ENCODE peak calls at places on chromosomes 5 and 9, in eight cellular contexts. E is astrocyte, T is dorsolateral prefrontal cortex, N is HCT116, M is Panc1, Z is cardiac muscle cell, Q is GM23338, O is choroid plexus epithelial cell. L is an unnamed sample.

GRCh38 chr9:27436234-27436633 is 87.9 kb upstream of the IFNK start:
- DNase-seq in N (no peak), Z (no peak), M (no peak), O (peak; percentile 8), Q (no peak), E (no peak), T (no peak), L (no peak)

GRCh38 chr9:136385015-136385414 is 11.5 kb upstream of the CARD9 start:
- DNase-seq in Q (no peak), O (no peak), M (no peak), E (no peak), Z (no peak), T (no peak), N (no peak), L (no peak)

GRCh38 chr5:123814796-123815479 is 303.0 kb downstream of the CSNK1G3 start:
- DNase-seq in N (no peak), Z (peak; percentile 15), Q (peak; percentile 34), M (peak; percentile 45), T (no peak), O (peak; percentile 69), E (peak; percentile 63), L (peak; percentile 30)

GRCh38 chr9:72863456-72864094 is 89.3 kb downstream of the ALDH1A1 start:
- DNase-seq in Q (no peak), N (no peak), E (peak; percentile 48), M (no peak), T (no peak), Z (peak; percentile 26), O (no peak), L (no peak)

GRCh38 chr5:81212211-81212687 is 20.9 kb upstream of the CKMT2 start:
- DNase-seq in Z (no peak), O (no peak), Q (no peak), T (no peak), M (no peak), E (no peak), N (no peak), L (no peak)

GRCh38 chr9:78235296-78235770 is 542 bp upstream of the CEP78 start:
- DNase-seq in O (peak; percentile 69), T (no peak), E (peak; percentile 55), N (no peak), Q (no peak), M (no peak), Z (peak; percentile 38), L (peak; percentile 16)

GRCh38 chr5:113017891-113018635 is 41.5 kb downstream of the DCP2 start:
- DNase-seq in Z (peak; percentile 14), Q (no peak), E (peak; percentile 92), T (no peak), O (peak; percentile 77), N (no peak), M (no peak), L (no peak)

GRCh38 chr9:69027355-69028097 is 8.0 kb upstream of the FXN start:
- DNase-seq in T (no peak), Q (peak; percentile 85), N (peak; percentile 65), M (peak; percentile 33), O (peak; percentile 69), Z (peak; percentile 59), E (peak; percentile 16), L (peak; percentile 54)

GRCh38 chr5:132446621-132447020 is 44.0 kb downstream of the IRF1 start:
- DNase-seq in T (peak; percentile 44), Z (peak; percentile 94), Q (no peak), M (no peak), E (peak; percentile 51), N (no peak), O (peak; percentile 58), L (peak; percentile 83)

GRCh38 chr9:21684231-21684630 is 118.2 kb upstream of the MTAP start:
- DNase-seq in T (no peak), M (no peak), Z (no peak), O (no peak), Q (no peak), N (no peak), E (no peak), L (no peak)

GRCh38 chr9:72173080-72173479 is 23.8 kb downstream of the GDA start:
- DNase-seq in M (no peak), E (no peak), Z (no peak), N (no peak), O (no peak), Q (peak; percentile 14), T (no peak), L (no peak)

GRCh38 chr9:135769489-135770202 is 67.7 kb downstream of the KCNT1 start:
- DNase-seq in T (no peak), Q (no peak), O (no peak), N (no peak), M (no peak), E (no peak), Z (no peak), L (no peak)

DNA sequence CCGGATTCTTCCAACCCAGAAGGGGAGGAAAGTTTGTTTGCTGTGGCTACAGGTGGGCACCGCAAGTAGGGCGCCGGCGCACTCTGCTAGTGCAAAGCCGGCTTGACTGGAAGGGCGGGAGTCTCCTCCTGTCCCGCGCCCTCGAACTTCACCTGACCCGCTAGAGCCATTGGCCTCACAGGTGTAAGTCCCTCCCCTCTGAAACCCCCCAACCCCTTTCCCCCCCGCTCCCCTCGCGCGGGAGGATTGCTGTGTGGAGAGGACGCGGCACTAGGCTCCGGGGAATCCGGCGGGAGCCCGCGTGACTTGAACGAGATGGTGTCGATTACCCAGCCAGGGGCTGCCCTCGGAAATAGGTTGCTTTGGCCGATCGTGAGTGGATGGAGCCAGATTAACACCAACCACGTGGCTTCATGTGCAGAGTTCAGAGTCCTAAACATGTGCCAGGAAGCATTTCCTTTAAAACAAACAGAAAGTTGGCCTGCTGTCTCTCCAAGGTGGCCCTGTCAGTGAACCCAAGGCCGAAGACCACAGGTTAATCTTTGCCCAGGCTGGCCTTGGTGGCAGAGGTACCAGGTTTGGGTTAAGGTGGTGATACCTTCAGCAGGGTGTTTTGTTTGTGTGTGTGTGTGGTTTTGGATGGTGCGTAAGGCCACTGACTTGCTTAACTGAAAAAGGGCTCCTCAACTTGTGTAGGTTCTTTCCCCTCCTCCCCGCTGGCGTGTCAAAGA is 1.0 kb downstream of the IQGAP2 start:
- DNase-seq in T (no peak), O (peak; percentile 12), E (no peak), Q (peak; percentile 93), N (no peak), Z (no peak), M (no peak), L (no peak)
- TF ChIP-seq CTCF in T (no peak), O (no peak), E (no peak), Q (peak; percentile 75), N (no peak), Z (no peak), M (no peak), L (no peak)

GRCh38 chr9:127915801-127916664 is 808 bp downstream of the ST6GALNAC4 start:
- DNase-seq in T (no peak), Z (no peak), N (no peak), M (no peak), E (no peak), Q (no peak), O (no peak), L (no peak)

GRCh38 chr9:127917603-127918002 is 762 bp upstream of the ST6GALNAC4 start:
- DNase-seq in M (no peak), Q (no peak), Z (no peak), E (no peak), T (no peak), O (no peak), N (no peak), L (no peak)

GRCh38 chr9:127913682-127914081 is 3.2 kb downstream of the ST6GALNAC4 start:
- DNase-seq in T (no peak), N (no peak), Q (no peak), M (no peak), E (no peak), Z (no peak), O (no peak), L (no peak)

GRCh38 chr9:127916665-127917581 is at the start of gene ST6GALNAC4:
- DNase-seq in N (no peak), E (peak; percentile 66), Q (peak; percentile 92), O (peak; percentile 93), M (no peak), Z (peak; percentile 96), T (peak; percentile 94), L (peak; percentile 84)

DNA sequence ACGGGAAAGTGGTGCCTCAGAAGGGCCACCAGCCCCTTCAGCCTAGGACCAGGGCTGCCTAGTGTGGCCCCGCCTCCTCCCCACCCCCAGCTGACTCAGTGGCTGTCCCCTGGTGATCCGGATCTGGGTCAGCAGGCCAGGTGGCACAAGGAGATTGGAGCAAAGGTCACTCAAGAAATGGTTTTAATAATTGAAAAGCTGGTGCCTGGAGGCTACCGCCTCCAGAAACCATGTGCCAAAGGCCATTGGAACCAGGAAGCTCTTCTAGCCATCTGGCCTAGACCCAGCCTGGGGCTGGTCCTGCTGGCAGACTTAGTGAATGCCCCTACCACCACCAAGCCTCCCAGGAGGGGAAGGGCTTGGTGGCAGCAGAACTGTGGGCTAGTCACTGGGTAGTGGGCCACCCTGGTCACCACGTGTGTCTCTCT is 1.5 kb downstream of the ST6GALNAC4 start:
- DNase-seq in E (no peak), Z (no peak), O (no peak), Q (no peak), T (no peak), M (no peak), N (no peak), L (no peak)
- H3K4me3 ChIP-seq in E (no peak overlapping the region), Z (no peak overlapping the region), O (no peak overlapping the region), Q (no peak overlapping the region), T (peak overlapping the region; percentile 80), M (no peak overlapping the region), N (no peak overlapping the region), L (peak overlapping the region; percentile 82)

GRCh38 chr5:142063878-142064331 is 44.7 kb upstream of the NDFIP1 start:
- DNase-seq in T (peak; percentile 98), Z (peak; percentile 87), E (peak; percentile 65), Q (peak; percentile 78), N (no peak), M (no peak), O (peak; percentile 57), L (peak; percentile 42)

GRCh38 chr5:142056831-142057696 is 44.2 kb upstream of the GNPDA1 start:
- DNase-seq in O (no peak), T (peak; percentile 62), N (no peak), M (no peak), E (no peak), Z (no peak), Q (no peak), L (no peak)

GRCh38 chr5:142063376-142063775 is 45.2 kb upstream of the NDFIP1 start:
- DNase-seq in O (no peak), Q (no peak), M (no peak), T (no peak), N (no peak), E (no peak), Z (no peak), L (no peak)

GRCh38 chr5:142057697-142058056 is 44.9 kb upstream of the GNPDA1 start:
- DNase-seq in N (no peak), Q (no peak), O (no peak), E (no peak), Z (no peak), M (no peak), T (no peak), L (no peak)

GRCh38 chr5:142059304-142059940 is 46.6 kb upstream of the GNPDA1 start:
- DNase-seq in E (no peak), M (no peak), T (no peak), Q (peak; percentile 58), O (peak; percentile 22), Z (peak; percentile 53), N (peak; percentile 35), L (peak; percentile 51)
- TF ChIP-seq CTCF in E (no peak), M (no peak), T (peak; percentile 15), Q (peak; percentile 67), O (peak; percentile 16), Z (peak; percentile 20), N (no peak), L (peak; percentile 9)

DNA sequence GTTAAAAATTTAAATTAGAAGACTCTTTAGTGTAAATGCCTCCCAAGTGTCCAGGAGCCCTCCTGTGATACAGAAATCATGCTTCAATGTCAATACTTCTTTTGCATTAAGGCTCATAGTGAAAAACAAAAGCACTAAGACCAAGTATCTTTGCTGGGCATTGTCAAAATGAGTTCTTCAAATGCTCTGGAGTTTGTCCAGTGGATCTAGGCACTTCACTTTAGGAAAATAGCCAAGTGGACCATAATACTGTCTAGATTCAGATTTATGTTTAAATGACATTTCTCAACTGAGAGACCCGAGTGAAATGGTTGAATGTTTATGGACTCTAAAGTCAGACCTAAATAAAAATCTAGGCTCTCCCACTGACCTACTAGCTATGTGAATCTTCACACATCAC is 21.3 kb upstream of the CCDC112 start:
- DNase-seq in N (no peak), T (no peak), M (no peak), Z (no peak), O (no peak), Q (no peak), E (no peak), L (no peak)
- H3K4me3 ChIP-seq in N (no peak overlapping the region), T (no peak overlapping the region), M (no peak overlapping the region), Z (no peak overlapping the region), O (no peak overlapping the region), Q (no peak overlapping the region), E (no peak overlapping the region), L (no peak overlapping the region)

L was measured in fibroblast of mammary gland.